ENCODE peak calls at places on chromosomes 5 and 9, in six cellular contexts. X, R, E, Z, M and F are unnamed samples.

GRCh38 chr5:157745041-157745456 is 1.5 kb downstream of the LSM11 start:
- DNase-seq in X (no peak), R (no peak), E (no peak), Z (no peak), M (no peak), F (no peak)

GRCh38 chr5:54761213-54761701 is 224.1 kb downstream of the ESM1 start:
- DNase-seq in X (peak; percentile 91), R (peak; percentile 98), E (no peak), Z (peak; percentile 82), M (peak; percentile 95), F (no peak)

GRCh38 chr9:31275419-31275818 is 1109.0 kb upstream of the ACO1 start:
- DNase-seq in X (no peak), R (no peak), E (no peak), Z (no peak), M (no peak), F (no peak)

GRCh38 chr5:88190106-88190834 is 78.4 kb downstream of the TMEM161B start:
- DNase-seq in X (no peak), R (no peak), E (no peak), Z (no peak), M (no peak), F (no peak)

GRCh38 chr5:82719368-82719767 is 357.8 kb downstream of the TMEM167A start:
- DNase-seq in X (no peak), R (peak; percentile 60), E (no peak), Z (no peak), M (peak; percentile 2), F (no peak)

GRCh38 chr9:114078021-114078780 is at the start of gene AMBP:
- DNase-seq in X (no peak), R (peak; percentile 11), E (peak; percentile 61), Z (no peak), M (no peak), F (no peak)

GRCh38 chr9:114825126-114825525 is 19.3 kb upstream of the TNFSF15 start:
- DNase-seq in X (no peak), R (no peak), E (no peak), Z (no peak), M (no peak), F (no peak)

GRCh38 chr9:127223810-127224177 is 40.8 kb upstream of the GARNL3 start:
- DNase-seq in X (no peak), R (no peak), E (peak; percentile 78), Z (no peak), M (no peak), F (no peak)

GRCh38 chr5:184461-184860 is 6.8 kb upstream of the LRRC14B start:
- DNase-seq in X (no peak), R (no peak), E (no peak), Z (no peak), M (no peak), F (no peak)

GRCh38 chr5:72294473-72294872 is 25.6 kb downstream of the MRPS27 start:
- DNase-seq in X (no peak), R (no peak), E (no peak), Z (no peak), M (no peak), F (no peak)
- H3K4me3 ChIP-seq in X (no peak overlapping the region), R (no peak overlapping the region), E (no peak overlapping the region), Z (no peak overlapping the region), M (no peak overlapping the region), F (no peak overlapping the region)

GRCh38 chr5:158847772-158848171 is 251.9 kb downstream of the EBF1 start:
- DNase-seq in X (peak; percentile 86), R (no peak), E (no peak), Z (no peak), M (no peak), F (no peak)
- H3K27ac ChIP-seq in X (no peak overlapping the region), R (no peak overlapping the region), E (no peak overlapping the region), Z (no peak overlapping the region), M (no peak overlapping the region), F (no peak overlapping the region)

DNA sequence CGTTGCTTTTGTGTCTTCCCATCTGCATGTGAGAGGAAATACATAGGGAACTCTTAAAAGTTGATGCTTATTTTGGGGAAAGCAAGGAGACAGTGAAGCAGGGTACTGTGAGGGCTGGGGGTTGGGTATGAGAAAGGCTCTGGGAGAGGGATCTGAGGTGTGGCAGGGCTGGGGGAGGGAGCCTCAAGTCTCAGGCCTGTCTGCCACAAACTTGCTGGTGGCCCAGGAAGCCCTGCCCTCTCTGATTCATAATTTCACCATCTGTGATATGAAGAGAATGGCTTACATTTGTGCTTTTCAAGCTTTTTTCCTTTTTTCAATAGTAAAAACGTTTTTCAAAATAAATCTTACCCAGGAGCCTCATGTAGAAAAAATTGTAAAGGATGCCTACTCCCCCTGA is 89.5 kb upstream of the SAP30L start:
- DNase-seq in X (no peak), R (peak; percentile 37), E (no peak), Z (no peak), M (peak; percentile 51), F (no peak)
- H3K4me3 ChIP-seq in X (no peak overlapping the region), R (no peak overlapping the region), E (no peak overlapping the region), Z (no peak overlapping the region), M (no peak overlapping the region), F (no peak overlapping the region)

GRCh38 chr5:109692852-109693251 is 3.1 kb downstream of the MAN2A1 start:
- DNase-seq in X (no peak), R (no peak), E (peak; percentile 71), Z (no peak), M (no peak), F (no peak)
- H3K27ac ChIP-seq in X (no peak overlapping the region), R (no peak overlapping the region), E (no peak overlapping the region), Z (no peak overlapping the region), M (no peak overlapping the region), F (peak overlapping the region; percentile 43)

DNA sequence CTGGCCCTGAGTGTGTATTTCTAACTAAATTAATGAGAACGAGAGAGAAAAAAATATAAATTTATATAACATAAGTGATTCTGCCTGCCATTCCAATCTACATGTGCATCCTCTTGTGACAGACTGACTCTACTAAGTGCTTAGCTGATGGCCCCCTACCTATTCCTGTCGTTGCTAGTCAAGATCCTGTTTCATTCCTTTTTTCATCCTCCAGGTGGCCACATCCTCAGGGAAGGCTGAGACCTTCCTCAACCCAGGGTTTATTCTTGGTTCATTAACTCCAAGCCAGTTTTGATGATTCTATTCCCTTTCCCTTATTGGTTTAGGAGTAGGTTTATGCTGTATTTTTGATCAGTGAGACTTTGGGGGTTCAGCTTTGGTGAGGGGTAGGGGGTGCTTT is 201.3 kb downstream of the C9orf152 start:
- DNase-seq in X (no peak), R (no peak), E (no peak), Z (no peak), M (no peak), F (no peak)
- H3K4me3 ChIP-seq in X (no peak overlapping the region), R (no peak overlapping the region), E (no peak overlapping the region), Z (no peak overlapping the region), M (no peak overlapping the region), F (no peak overlapping the region)